ENCODE peak calls at places on chromosome 15, in six cellular contexts. One of them, this sample, is unnamed.

GRCh38 chr15:74200394-74200793 is 2.2 kb downstream of the STRA6 start:
- DNase-seq in AG04450: no peak
- DNase-seq in gastrocnemius medialis: peak; percentile 65
- DNase-seq in cardiac muscle cell: peak; percentile 87
- DNase-seq in ovary: peak; percentile 85
- DNase-seq in colonic mucosa: no peak
- DNase-seq in this sample: no peak

GRCh38 chr15:79179108-79179561 is 88.6 kb upstream of the RASGRF1 start:
- DNase-seq in AG04450: no peak
- DNase-seq in gastrocnemius medialis: no peak
- DNase-seq in cardiac muscle cell: peak; percentile 18
- DNase-seq in ovary: no peak
- DNase-seq in colonic mucosa: no peak
- DNase-seq in this sample: no peak

GRCh38 chr15:74653426-74654082 is 37.9 kb downstream of the CLK3 start:
- DNase-seq in AG04450: no peak
- DNase-seq in gastrocnemius medialis: no peak
- DNase-seq in cardiac muscle cell: peak; percentile 87
- DNase-seq in ovary: no peak
- DNase-seq in colonic mucosa: no peak
- DNase-seq in this sample: no peak

GRCh38 chr15:70166506-70167087 is 68.9 kb upstream of the TLE3 start:
- DNase-seq in AG04450: no peak
- DNase-seq in gastrocnemius medialis: no peak
- DNase-seq in cardiac muscle cell: no peak
- DNase-seq in ovary: no peak
- DNase-seq in colonic mucosa: no peak
- DNase-seq in this sample: no peak

GRCh38 chr15:68354923-68355322 is 77.0 kb downstream of the ITGA11 start:
- DNase-seq in AG04450: peak; percentile 88
- DNase-seq in gastrocnemius medialis: no peak
- DNase-seq in cardiac muscle cell: peak; percentile 71
- DNase-seq in ovary: peak; percentile 65
- DNase-seq in colonic mucosa: no peak
- DNase-seq in this sample: no peak

GRCh38 chr15:40917585-40917984 is 11.6 kb upstream of the DLL4 start:
- DNase-seq in AG04450: no peak
- DNase-seq in gastrocnemius medialis: no peak
- DNase-seq in cardiac muscle cell: no peak
- DNase-seq in ovary: no peak
- DNase-seq in colonic mucosa: no peak
- DNase-seq in this sample: no peak

GRCh38 chr15:72312605-72313447 is 7.1 kb downstream of the CELF6 start:
- DNase-seq in AG04450: no peak
- DNase-seq in gastrocnemius medialis: peak; percentile 64
- DNase-seq in cardiac muscle cell: peak; percentile 80
- DNase-seq in ovary: peak; percentile 31
- DNase-seq in colonic mucosa: peak; percentile 64
- DNase-seq in this sample: peak; percentile 33

GRCh38 chr15:59741274-59741906 is 52.3 kb upstream of the BNIP2 start:
- DNase-seq in AG04450: no peak
- DNase-seq in gastrocnemius medialis: no peak
- DNase-seq in cardiac muscle cell: peak; percentile 24
- DNase-seq in ovary: no peak
- DNase-seq in colonic mucosa: no peak
- DNase-seq in this sample: no peak

GRCh38 chr15:60713096-60714084 is 234.4 kb upstream of the ICE2 start:
- DNase-seq in AG04450: peak; percentile 16
- DNase-seq in gastrocnemius medialis: no peak
- DNase-seq in cardiac muscle cell: peak; percentile 71
- DNase-seq in ovary: no peak
- DNase-seq in colonic mucosa: no peak
- DNase-seq in this sample: no peak

GRCh38 chr15:27495963-27496459 is 525.0 kb downstream of the GABRG3 start:
- DNase-seq in AG04450: no peak
- DNase-seq in gastrocnemius medialis: no peak
- DNase-seq in cardiac muscle cell: no peak
- DNase-seq in ovary: no peak
- DNase-seq in colonic mucosa: no peak
- DNase-seq in this sample: no peak

GRCh38 chr15:73844356-73844755 is 29.0 kb upstream of the TBC1D21 start:
- DNase-seq in AG04450: no peak
- DNase-seq in gastrocnemius medialis: no peak
- DNase-seq in cardiac muscle cell: peak; percentile 44
- DNase-seq in ovary: no peak
- DNase-seq in colonic mucosa: no peak
- DNase-seq in this sample: no peak

GRCh38 chr15:77497108-77497737 is 76.5 kb downstream of the HMG20A start:
- DNase-seq in AG04450: no peak
- DNase-seq in gastrocnemius medialis: peak; percentile 87
- DNase-seq in cardiac muscle cell: peak; percentile 67
- DNase-seq in ovary: no peak
- DNase-seq in colonic mucosa: no peak
- DNase-seq in this sample: peak; percentile 95

DNA sequence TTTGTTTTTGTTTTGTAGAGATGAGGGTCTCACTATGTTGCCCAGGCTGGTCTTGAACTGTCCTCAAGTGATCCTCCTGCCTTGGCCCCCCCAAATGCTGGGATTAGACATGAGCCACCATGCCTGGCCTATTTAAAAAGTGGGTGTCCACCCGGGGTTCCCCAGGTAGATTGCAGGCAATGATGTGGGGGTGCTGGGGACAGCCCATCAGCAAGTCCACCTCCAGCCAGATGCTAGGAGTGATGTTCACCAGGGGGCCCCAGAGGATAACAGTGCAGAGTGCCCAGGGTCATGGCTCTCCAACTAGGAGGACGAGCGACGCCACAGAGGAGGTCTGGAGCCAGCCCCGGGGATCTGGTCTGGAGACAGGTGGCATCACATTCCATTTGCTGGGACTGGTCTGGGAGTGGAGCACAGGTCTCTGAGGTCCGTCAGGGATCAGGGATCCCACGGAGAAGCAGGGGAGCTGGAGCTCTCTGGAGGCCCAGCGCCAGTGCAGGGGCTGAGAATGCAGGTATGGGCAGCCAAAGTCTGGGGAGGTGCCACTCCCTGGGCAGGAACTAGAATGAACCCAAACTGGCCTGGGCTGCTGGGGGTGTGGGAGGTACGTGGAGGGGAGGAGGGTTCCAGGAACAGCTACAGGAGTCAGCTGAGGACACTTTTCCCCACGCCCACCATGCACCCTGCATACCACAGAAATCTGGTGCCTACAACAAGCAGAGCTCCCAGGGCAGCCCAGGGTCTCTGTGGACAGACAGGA is 51.2 kb upstream of the PCSK6 start:
- DNase-seq in AG04450: no peak
- DNase-seq in gastrocnemius medialis: no peak
- DNase-seq in cardiac muscle cell: no peak
- DNase-seq in ovary: no peak
- DNase-seq in colonic mucosa: no peak
- DNase-seq in this sample: no peak
- TF ChIP-seq CTCF in AG04450: peak; percentile 3
- TF ChIP-seq CTCF in gastrocnemius medialis: peak; percentile 48
- TF ChIP-seq CTCF in cardiac muscle cell: no peak
- TF ChIP-seq CTCF in ovary: no peak
- TF ChIP-seq CTCF in colonic mucosa: no peak
- TF ChIP-seq CTCF in this sample: no peak

GRCh38 chr15:66019377-66019776 is 150.1 kb downstream of the RAB11A start:
- DNase-seq in AG04450: no peak
- DNase-seq in gastrocnemius medialis: no peak
- DNase-seq in cardiac muscle cell: no peak
- DNase-seq in ovary: no peak
- DNase-seq in colonic mucosa: no peak
- DNase-seq in this sample: no peak

GRCh38 chr15:66024116-66024515 is 154.8 kb downstream of the RAB11A start:
- DNase-seq in AG04450: no peak
- DNase-seq in gastrocnemius medialis: no peak
- DNase-seq in cardiac muscle cell: no peak
- DNase-seq in ovary: no peak
- DNase-seq in colonic mucosa: no peak
- DNase-seq in this sample: no peak

GRCh38 chr15:66023322-66023972 is 154.2 kb downstream of the RAB11A start:
- DNase-seq in AG04450: no peak
- DNase-seq in gastrocnemius medialis: no peak
- DNase-seq in cardiac muscle cell: no peak
- DNase-seq in ovary: no peak
- DNase-seq in colonic mucosa: no peak
- DNase-seq in this sample: peak; percentile 91

GRCh38 chr15:66019826-66020398 is 150.6 kb downstream of the RAB11A start:
- DNase-seq in AG04450: no peak
- DNase-seq in gastrocnemius medialis: no peak
- DNase-seq in cardiac muscle cell: no peak
- DNase-seq in ovary: no peak
- DNase-seq in colonic mucosa: no peak
- DNase-seq in this sample: no peak

DNA sequence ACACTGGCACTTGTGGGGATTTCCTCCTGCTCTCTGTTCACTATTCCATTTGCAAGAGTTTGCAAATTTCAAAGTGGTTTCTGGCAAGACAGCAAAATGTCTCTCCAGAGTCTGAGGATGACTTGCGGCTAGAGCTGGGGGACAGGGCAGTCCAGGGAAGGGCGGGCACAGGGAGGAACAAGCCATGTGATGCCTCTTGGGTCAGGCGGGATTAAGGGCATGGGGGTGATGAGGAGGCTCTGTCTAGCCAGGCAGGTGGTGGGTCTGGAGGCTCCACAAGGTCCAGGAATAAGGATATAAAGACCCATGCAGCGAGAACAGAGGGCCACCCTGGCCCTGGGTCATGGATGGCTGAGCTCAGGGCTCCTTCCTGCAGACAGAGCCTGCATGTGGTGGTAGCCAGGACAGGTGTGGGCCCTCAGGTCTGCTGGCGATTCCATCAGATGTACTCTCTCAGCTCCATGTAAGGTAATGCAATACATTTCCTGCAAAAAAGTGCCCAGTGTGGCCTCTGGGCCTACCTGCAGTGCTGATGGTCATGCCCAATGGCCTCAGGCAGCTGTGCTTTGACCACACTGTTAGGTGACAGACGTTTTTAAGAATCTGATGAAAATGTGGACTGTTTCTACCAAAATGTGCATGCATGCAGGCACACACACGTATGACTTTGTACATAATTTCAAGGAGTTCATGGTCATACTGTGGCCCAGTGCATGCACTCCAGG is 152.7 kb downstream of the RAB11A start:
- DNase-seq in AG04450: no peak
- DNase-seq in gastrocnemius medialis: no peak
- DNase-seq in cardiac muscle cell: no peak
- DNase-seq in ovary: no peak
- DNase-seq in colonic mucosa: no peak
- DNase-seq in this sample: no peak
- H3K27me3 ChIP-seq in AG04450: peaks cover 21% of the 10 kb centered on the region
- H3K27me3 ChIP-seq in gastrocnemius medialis: no peaks in the 10 kb centered on the region
- H3K27me3 ChIP-seq in cardiac muscle cell: no peaks in the 10 kb centered on the region
- H3K27me3 ChIP-seq in ovary: no peaks in the 10 kb centered on the region
- H3K27me3 ChIP-seq in colonic mucosa: no peaks in the 10 kb centered on the region
- H3K27me3 ChIP-seq in this sample: no peaks in the 10 kb centered on the region

DNA sequence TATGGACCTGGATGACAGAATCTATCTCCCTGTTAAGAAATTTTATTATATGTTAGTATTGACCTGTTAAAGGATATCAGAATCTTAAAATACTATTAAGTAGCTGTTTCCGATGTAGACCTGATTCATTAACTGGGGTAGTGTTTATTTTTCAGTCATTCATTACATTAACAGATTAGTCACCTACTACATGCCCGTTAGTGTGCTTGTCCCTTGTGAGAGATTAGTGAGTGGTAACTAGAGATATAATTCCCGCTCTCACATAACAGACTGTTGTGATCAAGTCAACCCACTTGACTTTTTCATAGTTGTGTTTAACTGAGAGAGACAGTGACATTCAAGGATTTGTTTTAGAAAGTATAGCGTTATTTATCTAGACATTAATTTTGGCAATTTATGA is 166.8 kb downstream of the TCF12 start:
- DNase-seq in AG04450: no peak
- DNase-seq in gastrocnemius medialis: no peak
- DNase-seq in cardiac muscle cell: no peak
- DNase-seq in ovary: no peak
- DNase-seq in colonic mucosa: no peak
- DNase-seq in this sample: no peak
- TF ChIP-seq CTCF in AG04450: no peak
- TF ChIP-seq CTCF in gastrocnemius medialis: no peak
- TF ChIP-seq CTCF in cardiac muscle cell: no peak
- TF ChIP-seq CTCF in ovary: no peak
- TF ChIP-seq CTCF in colonic mucosa: no peak
- TF ChIP-seq CTCF in this sample: no peak

GRCh38 chr15:80247320-80247719 is 4.7 kb downstream of the CTXND1 start:
- DNase-seq in AG04450: no peak
- DNase-seq in gastrocnemius medialis: no peak
- DNase-seq in cardiac muscle cell: no peak
- DNase-seq in ovary: no peak
- DNase-seq in colonic mucosa: no peak
- DNase-seq in this sample: no peak
- H3K27me3 ChIP-seq in AG04450: peaks cover 78% of the 10 kb centered on the region
- H3K27me3 ChIP-seq in gastrocnemius medialis: peaks cover 27% of the 10 kb centered on the region
- H3K27me3 ChIP-seq in cardiac muscle cell: peaks cover 53% of the 10 kb centered on the region
- H3K27me3 ChIP-seq in ovary: no peaks in the 10 kb centered on the region
- H3K27me3 ChIP-seq in colonic mucosa: peaks cover 19% of the 10 kb centered on the region
- H3K27me3 ChIP-seq in this sample: peaks cover 11% of the 10 kb centered on the region

GRCh38 chr15:87623832-87624231 is 632.7 kb downstream of the NTRK3 start:
- DNase-seq in AG04450: no peak
- DNase-seq in gastrocnemius medialis: no peak
- DNase-seq in cardiac muscle cell: no peak
- DNase-seq in ovary: no peak
- DNase-seq in colonic mucosa: no peak
- DNase-seq in this sample: no peak
- TF ChIP-seq CTCF in AG04450: no peak
- TF ChIP-seq CTCF in gastrocnemius medialis: no peak
- TF ChIP-seq CTCF in cardiac muscle cell: peak; percentile 18
- TF ChIP-seq CTCF in ovary: no peak
- TF ChIP-seq CTCF in colonic mucosa: no peak
- TF ChIP-seq CTCF in this sample: no peak

DNA sequence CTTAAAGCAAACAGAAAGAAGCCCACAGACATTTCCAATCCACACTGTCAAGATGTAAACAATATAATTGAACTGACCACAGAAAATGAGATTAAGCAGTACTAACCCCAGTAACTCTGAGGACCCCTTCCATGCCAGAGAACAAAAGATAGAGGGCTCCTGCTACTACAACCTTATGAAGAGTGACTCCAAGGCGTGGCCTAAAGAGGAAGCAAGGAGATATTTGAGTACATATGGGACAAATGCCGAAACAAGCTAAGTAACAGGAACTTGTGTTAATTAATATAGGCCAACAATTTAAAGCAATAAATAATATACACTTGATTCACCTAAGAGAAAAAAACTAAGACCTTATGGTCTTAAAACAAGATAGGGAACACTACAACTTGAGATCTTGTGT is 25.0 kb upstream of the VPS39 start:
- DNase-seq in AG04450: no peak
- DNase-seq in gastrocnemius medialis: no peak
- DNase-seq in cardiac muscle cell: no peak
- DNase-seq in ovary: no peak
- DNase-seq in colonic mucosa: no peak
- DNase-seq in this sample: no peak
- H3K27me3 ChIP-seq in AG04450: no peaks in the 10 kb centered on the region
- H3K27me3 ChIP-seq in gastrocnemius medialis: no peaks in the 10 kb centered on the region
- H3K27me3 ChIP-seq in cardiac muscle cell: no peaks in the 10 kb centered on the region
- H3K27me3 ChIP-seq in ovary: no peaks in the 10 kb centered on the region
- H3K27me3 ChIP-seq in colonic mucosa: no peaks in the 10 kb centered on the region
- H3K27me3 ChIP-seq in this sample: no peaks in the 10 kb centered on the region

GRCh38 chr15:37824717-37825382 is 109.6 kb upstream of the TMCO5A start:
- DNase-seq in AG04450: peak; percentile 80
- DNase-seq in gastrocnemius medialis: no peak
- DNase-seq in cardiac muscle cell: peak; percentile 90
- DNase-seq in ovary: no peak
- DNase-seq in colonic mucosa: no peak
- DNase-seq in this sample: no peak
- TF ChIP-seq CTCF in AG04450: peak; percentile 50
- TF ChIP-seq CTCF in gastrocnemius medialis: no peak
- TF ChIP-seq CTCF in cardiac muscle cell: peak; percentile 51
- TF ChIP-seq CTCF in ovary: no peak
- TF ChIP-seq CTCF in colonic mucosa: no peak
- TF ChIP-seq CTCF in this sample: no peak

This sample was measured in dorsolateral prefrontal cortex.